ENCODE peak calls at places on chromosomes 3 and 15, in seven cellular contexts. One of them, this sample, is unnamed.

GRCh38 chr3:157573281-157573680 is 70.1 kb upstream of the VEPH1 start:
- DNase-seq in gastrocnemius medialis: no peak
- DNase-seq in ovary: no peak
- DNase-seq in stomach: no peak
- DNase-seq in A549: no peak
- DNase-seq in transverse colon: no peak
- DNase-seq in K562: no peak
- DNase-seq in this sample: no peak

GRCh38 chr3:42898896-42899675 is 6.9 kb upstream of the ZNF662 start:
- DNase-seq in ovary: no peak
- DNase-seq in stomach: no peak
- DNase-seq in transverse colon: no peak
- DNase-seq in A549: no peak
- DNase-seq in K562: no peak
- DNase-seq in gastrocnemius medialis: no peak
- DNase-seq in this sample: no peak

GRCh38 chr15:91517491-91518200 is 335.9 kb upstream of the SLCO3A1 start:
- DNase-seq in gastrocnemius medialis: no peak
- DNase-seq in stomach: no peak
- DNase-seq in A549: no peak
- DNase-seq in transverse colon: no peak
- DNase-seq in K562: no peak
- DNase-seq in ovary: no peak
- DNase-seq in this sample: no peak

GRCh38 chr3:109187390-109187789 is 50.9 kb downstream of the C3orf85 start:
- DNase-seq in K562: no peak
- DNase-seq in A549: no peak
- DNase-seq in ovary: no peak
- DNase-seq in gastrocnemius medialis: no peak
- DNase-seq in stomach: no peak
- DNase-seq in transverse colon: no peak
- DNase-seq in this sample: no peak

GRCh38 chr3:36904641-36905040 is 40.2 kb downstream of the TRANK1 start:
- DNase-seq in K562: no peak
- DNase-seq in gastrocnemius medialis: no peak
- DNase-seq in ovary: no peak
- DNase-seq in stomach: no peak
- DNase-seq in transverse colon: no peak
- DNase-seq in A549: no peak
- DNase-seq in this sample: peak

GRCh38 chr3:187678869-187679268 is 8.7 kb upstream of the SST start:
- DNase-seq in K562: peak
- DNase-seq in ovary: peak
- DNase-seq in gastrocnemius medialis: no peak
- DNase-seq in stomach: peak
- DNase-seq in A549: peak
- DNase-seq in transverse colon: peak
- DNase-seq in this sample: peak

GRCh38 chr3:146967786-146968185 is 362.6 kb upstream of the PLSCR5 start:
- DNase-seq in gastrocnemius medialis: no peak
- DNase-seq in transverse colon: no peak
- DNase-seq in ovary: no peak
- DNase-seq in K562: no peak
- DNase-seq in stomach: no peak
- DNase-seq in A549: no peak
- DNase-seq in this sample: no peak

GRCh38 chr3:161104561-161105551 is at the start of gene B3GALNT1:
- DNase-seq in K562: no peak
- DNase-seq in A549: peak
- DNase-seq in ovary: peak
- DNase-seq in stomach: peak
- DNase-seq in gastrocnemius medialis: no peak
- DNase-seq in transverse colon: peak
- DNase-seq in this sample: no peak

GRCh38 chr3:43106293-43106628 is 382 bp upstream of the POMGNT2 start:
- DNase-seq in gastrocnemius medialis: no peak
- DNase-seq in ovary: no peak
- DNase-seq in A549: peak
- DNase-seq in transverse colon: no peak
- DNase-seq in K562: no peak
- DNase-seq in stomach: no peak
- DNase-seq in this sample: no peak

GRCh38 chr3:101182734-101183133 is 137.6 kb downstream of the IMPG2 start:
- DNase-seq in transverse colon: no peak
- DNase-seq in K562: no peak
- DNase-seq in stomach: no peak
- DNase-seq in gastrocnemius medialis: no peak
- DNase-seq in A549: no peak
- DNase-seq in ovary: no peak
- DNase-seq in this sample: no peak

GRCh38 chr3:59609967-59610366 is 560.1 kb upstream of the CFAP20DC start:
- DNase-seq in ovary: no peak
- DNase-seq in gastrocnemius medialis: peak
- DNase-seq in transverse colon: no peak
- DNase-seq in K562: no peak
- DNase-seq in A549: no peak
- DNase-seq in stomach: no peak
- DNase-seq in this sample: no peak

DNA sequence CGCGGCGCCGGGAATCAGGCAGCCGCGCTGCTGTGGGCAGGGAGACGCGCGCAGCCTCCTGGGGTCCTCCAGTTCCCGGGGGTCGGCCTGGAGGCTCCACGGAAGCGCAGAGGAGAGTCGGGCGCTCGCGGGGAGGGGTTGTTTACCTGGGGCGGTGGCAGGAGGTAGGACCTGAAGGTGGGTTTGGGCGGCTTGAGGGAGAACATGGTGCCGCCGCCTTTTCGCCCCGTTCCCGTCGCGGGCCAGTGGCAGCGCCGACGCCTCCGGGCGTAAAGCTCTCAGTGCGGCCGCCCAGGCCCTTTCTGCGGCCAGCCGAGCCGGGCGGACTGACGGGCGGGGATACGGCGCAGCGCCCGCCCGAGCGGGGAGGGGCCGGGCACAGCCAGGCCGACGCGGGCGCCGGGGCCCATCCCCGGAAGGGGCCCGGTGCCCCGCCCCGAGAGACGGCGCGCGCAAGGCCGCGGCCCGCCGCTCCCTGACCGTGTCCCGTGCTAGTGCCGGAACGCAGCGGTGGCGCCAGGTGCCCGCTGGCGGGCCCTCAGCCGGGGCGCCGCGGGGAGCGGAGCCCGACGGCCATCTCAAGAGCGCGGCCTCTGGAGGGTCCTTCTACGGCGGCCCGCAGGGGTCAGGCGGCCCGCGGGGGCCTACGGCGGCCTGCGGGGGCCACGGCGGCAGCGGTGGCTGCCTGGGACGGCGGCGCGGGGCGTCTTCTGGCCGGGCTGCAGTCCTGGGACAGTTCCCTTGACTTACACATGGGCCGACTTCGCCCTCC is at the start of gene MTMR10:
- DNase-seq in stomach: peak
- DNase-seq in K562: peak
- DNase-seq in ovary: peak
- DNase-seq in gastrocnemius medialis: peak
- DNase-seq in A549: peak
- DNase-seq in transverse colon: peak
- DNase-seq in this sample: peak
- TF ChIP-seq POLR2A in stomach: no peak
- TF ChIP-seq POLR2A in K562: peak
- TF ChIP-seq POLR2A in ovary: peak
- TF ChIP-seq POLR2A in gastrocnemius medialis: peak
- TF ChIP-seq POLR2A in A549: peak
- TF ChIP-seq POLR2A in transverse colon: peak
- TF ChIP-seq POLR2A in this sample: peak

DNA sequence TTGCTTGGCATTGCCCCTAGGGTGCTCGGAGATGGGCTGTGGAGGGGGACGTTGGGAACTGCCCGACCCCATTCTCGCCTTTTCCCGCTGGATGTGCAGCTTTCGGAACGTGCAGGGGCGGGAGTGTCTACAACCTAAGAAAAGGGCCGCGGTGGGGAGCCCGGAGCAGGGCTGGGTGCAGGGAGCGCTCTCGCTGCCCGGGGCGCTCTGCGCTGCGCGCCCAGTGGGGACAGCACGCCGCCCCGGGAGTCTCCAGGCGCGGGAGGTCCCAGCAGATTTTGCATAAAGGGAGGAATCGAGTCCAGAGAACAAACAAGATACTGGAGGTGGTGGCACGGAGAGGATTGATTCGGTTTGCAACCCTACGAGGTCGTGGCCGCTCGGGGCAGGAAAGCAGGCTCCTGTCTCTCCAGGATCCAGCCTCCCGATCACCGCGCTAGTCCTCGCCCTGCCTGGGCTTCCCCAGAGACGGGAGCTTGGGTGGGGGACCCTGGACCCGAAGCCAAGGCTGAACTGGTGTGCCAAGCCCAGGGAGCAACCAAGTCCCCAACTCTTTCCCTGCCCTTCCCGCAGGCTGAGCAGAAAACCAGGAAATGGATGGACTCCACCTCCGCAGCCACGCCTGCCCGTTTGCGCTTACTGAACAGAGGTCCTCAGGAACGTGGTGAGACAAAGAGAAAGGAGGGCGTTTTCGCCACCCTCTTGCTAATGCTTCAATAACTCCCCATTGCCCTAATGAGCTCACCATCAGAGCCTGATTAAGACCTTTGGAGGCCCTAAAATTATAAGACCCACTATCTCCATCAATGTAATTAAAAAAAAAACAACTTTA is 59.7 kb downstream of the NOX5 start:
- DNase-seq in transverse colon: peak
- DNase-seq in A549: peak
- DNase-seq in gastrocnemius medialis: no peak
- DNase-seq in K562: no peak
- DNase-seq in stomach: peak
- DNase-seq in ovary: no peak
- DNase-seq in this sample: peak
- TF ChIP-seq POLR2A in transverse colon: peak
- TF ChIP-seq POLR2A in A549: peak
- TF ChIP-seq POLR2A in gastrocnemius medialis: no peak
- TF ChIP-seq POLR2A in K562: no peak
- TF ChIP-seq POLR2A in stomach: no peak
- TF ChIP-seq POLR2A in ovary: no peak
- TF ChIP-seq POLR2A in this sample: peak

GRCh38 chr3:178771511-178771910 is 235.3 kb downstream of the KCNMB2 start:
- DNase-seq in stomach: no peak
- DNase-seq in A549: no peak
- DNase-seq in ovary: no peak
- DNase-seq in K562: no peak
- DNase-seq in transverse colon: no peak
- DNase-seq in gastrocnemius medialis: no peak
- DNase-seq in this sample: no peak
- TF ChIP-seq POLR2A in stomach: no peak
- TF ChIP-seq POLR2A in A549: no peak
- TF ChIP-seq POLR2A in ovary: no peak
- TF ChIP-seq POLR2A in K562: no peak
- TF ChIP-seq POLR2A in transverse colon: no peak
- TF ChIP-seq POLR2A in gastrocnemius medialis: no peak
- TF ChIP-seq POLR2A in this sample: no peak

GRCh38 chr15:37101634-37102314 is 1.4 kb upstream of the MEIS2 start:
- DNase-seq in stomach: peak
- DNase-seq in A549: peak
- DNase-seq in ovary: peak
- DNase-seq in gastrocnemius medialis: no peak
- DNase-seq in K562: peak
- DNase-seq in transverse colon: peak
- DNase-seq in this sample: peak
- TF ChIP-seq POLR2A in stomach: no peak
- TF ChIP-seq POLR2A in A549: peak
- TF ChIP-seq POLR2A in ovary: no peak
- TF ChIP-seq POLR2A in gastrocnemius medialis: no peak
- TF ChIP-seq POLR2A in K562: peak
- TF ChIP-seq POLR2A in transverse colon: no peak
- TF ChIP-seq POLR2A in this sample: peak